ENCODE peak calls at places on chromosomes 2 and 18, in seven cellular contexts. I is DND-41, W is neural progenitor cell, J is PC-3, Q is MM.1S, G is SK-N-SH, B is IMR-90. P is an unnamed sample. For H3K4me1, the result is how much of the 10 kb centered on the place peaks cover.

GRCh38 chr2:227545990-227546389 is 52.7 kb upstream of the SCYGR2 start:
- DNase-seq in I (peak), W (no peak), J (peak), Q (no peak), G (no peak), B (no peak), P (no peak)

GRCh38 chr2:33380001-33380609 is 96.3 kb upstream of the RASGRP3 start:
- DNase-seq in I (no peak), W (peak), J (peak), Q (peak), G (no peak), B (no peak), P (no peak)

GRCh38 chr2:155100261-155100660 is 401.8 kb downstream of the KCNJ3 start:
- DNase-seq in I (no peak), W (no peak), J (peak), Q (no peak), G (no peak), B (no peak), P (no peak)

GRCh38 chr18:57624988-57625387 is 3.4 kb upstream of the NARS1 start:
- DNase-seq in I (no peak), W (no peak), J (peak), Q (no peak), G (no peak), B (peak), P (no peak)

GRCh38 chr2:109089602-109090300 is 39.3 kb upstream of the SH3RF3 start:
- DNase-seq in I (no peak), W (no peak), J (peak), Q (peak), G (no peak), B (peak), P (no peak)

GRCh38 chr2:211479496-211480150 is 923.2 kb downstream of the CPS1 start:
- DNase-seq in I (no peak), W (no peak), J (no peak), Q (no peak), G (no peak), B (no peak), P (no peak)

GRCh38 chr18:50629148-50629631 is 69.3 kb downstream of the MAPK4 start:
- DNase-seq in I (no peak), W (no peak), J (peak), Q (no peak), G (no peak), B (no peak), P (no peak)

GRCh38 chr2:138827426-138828054 is 47.4 kb upstream of the NXPH2 start:
- DNase-seq in I (peak), W (peak), J (peak), Q (peak), G (peak), B (peak), P (no peak)

GRCh38 chr2:128307595-128307994 is 11.1 kb downstream of the HS6ST1 start:
- DNase-seq in I (no peak), W (no peak), J (no peak), Q (no peak), G (no peak), B (no peak), P (no peak)

GRCh38 chr2:101265893-101266499 is 13.3 kb downstream of the CNOT11 start:
- DNase-seq in I (no peak), W (no peak), J (peak), Q (no peak), G (no peak), B (no peak), P (peak)

GRCh38 chr2:48548871-48549270 is 18.9 kb downstream of the STON1 start:
- DNase-seq in I (no peak), W (peak), J (no peak), Q (no peak), G (no peak), B (peak), P (no peak)

GRCh38 chr2:48551548-48551947 is 21.6 kb downstream of the STON1 start:
- DNase-seq in I (no peak), W (no peak), J (peak), Q (no peak), G (no peak), B (peak), P (no peak)
- H3K27ac ChIP-seq in I (no peak), W (no peak), J (no peak), Q (no peak), G (no peak), B (no peak), P (no peak)

GRCh38 chr2:191018663-191019119 is 4.7 kb upstream of the STAT1 start:
- DNase-seq in I (no peak), W (no peak), J (no peak), Q (no peak), G (no peak), B (no peak), P (no peak)
- H3K4me1 ChIP-seq in I (half or more), W (under half), J (under half), Q (under half), G (under half), B (under half), P (under half)

GRCh38 chr18:54279477-54280205 is 10.3 kb downstream of the POLI start:
- DNase-seq in I (no peak), W (no peak), J (no peak), Q (no peak), G (no peak), B (no peak), P (no peak)

GRCh38 chr18:54280206-54280550 is 10.9 kb downstream of the POLI start:
- DNase-seq in I (no peak), W (peak), J (no peak), Q (no peak), G (no peak), B (no peak), P (no peak)

GRCh38 chr18:54284967-54285785 is 15.9 kb downstream of the POLI start:
- DNase-seq in I (no peak), W (no peak), J (peak), Q (peak), G (no peak), B (peak), P (peak)

GRCh38 chr18:54278615-54279014 is 9.3 kb downstream of the POLI start:
- DNase-seq in I (no peak), W (no peak), J (no peak), Q (no peak), G (no peak), B (no peak), P (no peak)

DNA sequence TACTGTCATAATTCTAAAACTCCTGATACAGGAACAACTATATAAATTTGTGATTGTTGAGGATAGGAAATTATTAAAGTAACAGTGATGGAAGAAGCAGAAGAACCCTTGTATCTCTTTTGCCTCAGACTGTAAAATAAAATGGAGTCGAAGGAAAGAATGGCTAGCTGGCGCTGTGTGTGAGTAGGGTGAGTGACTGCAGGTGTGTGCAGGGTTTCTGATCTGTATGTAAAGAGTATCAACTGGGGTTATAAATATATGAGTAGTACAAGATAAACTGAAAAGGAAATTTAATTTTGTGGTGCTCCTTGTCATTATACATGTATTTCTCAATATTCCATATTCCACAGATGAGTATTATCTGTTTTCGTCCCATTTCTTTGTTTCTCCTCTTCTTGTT is 15.2 kb downstream of the POLI start:
- DNase-seq in I (no peak), W (no peak), J (no peak), Q (no peak), G (no peak), B (no peak), P (no peak)
- H3K9ac ChIP-seq in I (no peak), W (no peak), J (no peak), Q (no peak), G (no peak), B (no peak), P (no peak)

GRCh38 chr2:131588152-131588873 is 60.6 kb downstream of the CCDC74A start:
- DNase-seq in I (no peak), W (no peak), J (no peak), Q (no peak), G (no peak), B (no peak), P (no peak)

GRCh38 chr2:131584380-131584779 is 56.7 kb downstream of the CCDC74A start:
- DNase-seq in I (no peak), W (no peak), J (no peak), Q (no peak), G (no peak), B (no peak), P (no peak)

GRCh38 chr2:131580187-131580586 is 52.5 kb downstream of the CCDC74A start:
- DNase-seq in I (no peak), W (no peak), J (no peak), Q (no peak), G (no peak), B (no peak), P (no peak)

GRCh38 chr2:131590366-131590765 is 62.7 kb downstream of the CCDC74A start:
- DNase-seq in I (no peak), W (no peak), J (no peak), Q (no peak), G (no peak), B (no peak), P (no peak)

DNA sequence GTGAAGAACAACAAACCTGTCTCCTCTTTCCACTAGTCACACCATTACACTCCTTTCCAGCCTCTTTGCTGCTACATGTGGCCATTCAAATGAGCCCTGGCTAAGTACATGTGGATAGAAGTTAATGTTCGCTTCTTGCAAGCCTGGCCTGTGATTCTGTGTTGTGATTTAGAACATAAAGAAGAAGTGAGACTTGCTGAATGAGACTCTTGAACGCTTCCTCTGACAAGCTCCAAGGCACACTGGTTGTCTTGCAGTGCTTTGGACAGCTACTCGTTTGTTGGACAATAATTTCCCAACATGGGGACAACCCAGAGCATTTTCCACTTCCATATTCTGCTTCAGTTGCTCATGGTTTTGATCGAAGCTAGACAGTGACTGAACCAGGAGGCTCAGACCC is 57.3 kb downstream of the CCDC74A start:
- DNase-seq in I (no peak), W (no peak), J (no peak), Q (no peak), G (no peak), B (no peak), P (no peak)
- H3K27ac ChIP-seq in I (no peak), W (no peak), J (no peak), Q (no peak), G (no peak), B (no peak), P (no peak)

GRCh38 chr2:62939735-62940491 is 110.7 kb upstream of the OTX1 start:
- DNase-seq in I (no peak), W (no peak), J (peak), Q (no peak), G (no peak), B (peak), P (no peak)
- H3K4me1 ChIP-seq in I (under half), W (under half), J (under half), Q (under half), G (under half), B (under half), P (under half)

DNA sequence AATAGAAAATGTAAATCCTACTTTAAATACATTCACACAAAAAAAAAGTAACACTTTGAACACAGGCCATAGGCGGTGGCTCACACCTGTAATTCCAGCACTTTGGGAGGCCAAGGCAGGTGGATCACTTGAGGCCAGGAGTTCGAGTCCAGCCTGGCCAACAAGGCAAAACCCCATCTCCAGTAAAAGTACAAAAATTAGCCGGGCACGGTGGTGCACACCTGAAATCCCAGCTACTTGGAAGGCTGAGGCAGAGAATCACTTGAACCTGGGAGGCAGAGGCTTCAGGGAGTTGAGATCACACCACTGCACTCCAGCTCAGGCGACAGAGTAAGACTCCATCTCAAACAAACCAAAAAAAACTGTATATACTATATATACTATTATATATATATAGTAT is 303.6 kb downstream of the BCL11A start:
- DNase-seq in I (no peak), W (no peak), J (no peak), Q (no peak), G (no peak), B (no peak), P (no peak)
- H3K9ac ChIP-seq in I (no peak), W (no peak), J (no peak), Q (no peak), G (no peak), B (no peak), P (no peak)

DNA sequence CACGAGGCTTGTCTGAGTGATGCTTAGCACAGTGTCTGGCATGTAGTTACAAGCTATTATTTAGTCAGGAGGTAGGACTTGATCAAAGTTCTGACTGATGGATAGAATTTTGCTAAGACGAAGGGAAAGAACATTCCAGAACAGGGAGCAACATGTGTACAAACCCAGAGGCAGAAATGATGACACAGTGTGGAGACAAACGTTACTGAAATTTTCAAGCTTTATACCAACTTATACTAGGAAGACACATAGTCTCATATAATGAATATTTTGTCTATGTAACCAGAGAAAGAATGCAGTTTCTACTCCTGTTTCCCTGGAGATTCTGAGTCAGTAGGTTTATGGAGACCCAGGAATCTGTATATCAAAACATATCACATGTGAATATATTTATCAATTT is 123.4 kb downstream of the FAM124B start:
- DNase-seq in I (no peak), W (no peak), J (no peak), Q (no peak), G (no peak), B (peak), P (no peak)
- H3K27ac ChIP-seq in I (no peak), W (no peak), J (no peak), Q (no peak), G (no peak), B (no peak), P (no peak)

GRCh38 chr2:71720596-71721361 is 267.4 kb downstream of the DYSF start:
- DNase-seq in I (no peak), W (no peak), J (no peak), Q (no peak), G (no peak), B (no peak), P (no peak)

GRCh38 chr2:71721362-71721665 is 268.0 kb downstream of the DYSF start:
- DNase-seq in I (no peak), W (no peak), J (no peak), Q (no peak), G (no peak), B (no peak), P (no peak)

GRCh38 chr2:71719520-71720282 is 266.3 kb downstream of the DYSF start:
- DNase-seq in I (no peak), W (no peak), J (no peak), Q (no peak), G (no peak), B (no peak), P (no peak)

GRCh38 chr2:71721669-71722068 is 268.3 kb downstream of the DYSF start:
- DNase-seq in I (no peak), W (no peak), J (no peak), Q (no peak), G (no peak), B (no peak), P (no peak)

GRCh38 chr2:71720283-71720560 is 266.9 kb downstream of the DYSF start:
- DNase-seq in I (no peak), W (no peak), J (peak), Q (no peak), G (no peak), B (no peak), P (no peak)
- H3K4me1 ChIP-seq in I (under half), W (under half), J (under half), Q (under half), G (under half), B (under half), P (under half)

DNA sequence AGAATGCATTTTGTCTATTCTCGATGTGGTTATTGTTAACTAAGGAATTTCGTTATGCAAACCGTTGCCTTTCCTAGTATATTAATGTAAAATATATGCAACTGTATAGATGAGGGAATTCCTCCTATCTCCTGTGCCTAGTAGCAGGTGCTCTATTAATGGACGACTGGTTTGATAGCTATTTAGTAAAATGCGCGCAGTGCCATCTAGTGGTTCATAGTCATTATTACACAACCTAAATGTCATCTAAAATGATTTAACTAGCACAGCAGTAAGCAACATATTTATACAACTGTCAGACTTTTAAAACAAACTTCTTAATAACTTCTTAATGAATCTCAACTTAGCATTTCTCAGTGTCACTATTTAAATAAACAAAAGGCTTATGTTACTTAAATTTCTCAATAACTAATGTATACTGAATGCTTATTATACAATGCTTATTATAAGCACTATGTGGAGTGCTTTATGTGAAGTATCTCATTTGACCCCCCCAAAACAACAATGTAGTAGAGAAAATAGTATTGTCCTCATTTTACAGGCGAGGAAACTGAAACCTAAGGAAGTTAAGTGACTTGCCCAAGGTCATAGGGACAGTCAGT is 77.9 kb downstream of the DTNA start:
- DNase-seq in I (peak), W (peak), J (peak), Q (peak), G (peak), B (peak), P (no peak)
- H3K9ac ChIP-seq in I (no peak), W (no peak), J (no peak), Q (no peak), G (no peak), B (no peak), P (no peak)